ENCODE peak calls at places on chromosomes 13 and 19, in seven cellular contexts. S is prostate gland, T is body of pancreas, N is PC-9, Q is suprapubic skin, Y is mammary epithelial cell, J is K562. U is an unnamed sample.

GRCh38 chr19:2302319-2303208 is 5.4 kb downstream of the LINGO3 start:
- DNase-seq in N (no peak), Q (peak), J (peak), S (no peak), T (peak), Y (no peak), U (no peak)

GRCh38 chr13:94329754-94330551 is 149.5 kb downstream of the DCT start:
- DNase-seq in N (no peak), S (peak), J (no peak), Q (no peak), Y (peak), T (peak), U (no peak)

GRCh38 chr13:64770743-64771142 is 2459.4 kb downstream of the PCDH9 start:
- DNase-seq in J (no peak), T (no peak), Y (no peak), S (no peak), N (no peak), Q (no peak), U (no peak)

GRCh38 chr13:18996627-18997051 is 185.0 kb downstream of the TUBA3C start:
- DNase-seq in Y (no peak), Q (no peak), T (peak), N (no peak), S (no peak), J (no peak), U (no peak)

GRCh38 chr13:31930901-31931522 is 100.6 kb upstream of the FRY start:
- DNase-seq in J (no peak), Y (no peak), T (peak), Q (no peak), S (no peak), N (no peak), U (no peak)

GRCh38 chr19:44303976-44304568 is 753 bp downstream of the ZNF235 start:
- DNase-seq in J (peak), Q (no peak), Y (no peak), N (peak), S (peak), T (no peak), U (no peak)

GRCh38 chr13:83815598-83815997 is 66.7 kb downstream of the SLITRK1 start:
- DNase-seq in Y (no peak), J (no peak), S (no peak), N (no peak), Q (no peak), T (no peak), U (no peak)

GRCh38 chr13:20475927-20476691 is 49.5 kb downstream of the CRYL1 start:
- DNase-seq in Q (no peak), Y (peak), N (no peak), T (peak), S (peak), J (no peak), U (no peak)

GRCh38 chr19:57240311-57241090 is at the start of gene ZNF805:
- DNase-seq in T (peak), Y (peak), J (peak), N (peak), Q (peak), S (peak), U (peak)

GRCh38 chr13:106762711-106763110 is 194.8 kb upstream of the ARGLU1 start:
- DNase-seq in S (no peak), Q (no peak), N (no peak), J (no peak), Y (no peak), T (no peak), U (no peak)

GRCh38 chr13:28584873-28585317 is 74.0 kb upstream of the POMP start:
- DNase-seq in J (no peak), N (no peak), S (no peak), Y (no peak), Q (no peak), T (no peak), U (no peak)

GRCh38 chr13:109720758-109721184 is 65.6 kb downstream of the IRS2 start:
- DNase-seq in S (no peak), N (no peak), J (no peak), Q (no peak), Y (no peak), T (no peak), U (no peak)

GRCh38 chr19:37997911-37998344 is 90.9 kb downstream of the SIPA1L3 start:
- DNase-seq in Q (no peak), T (no peak), S (no peak), Y (peak), N (no peak), J (no peak), U (no peak)

GRCh38 chr19:35973487-35973886 is 21.5 kb upstream of the SDHAF1 start:
- DNase-seq in Q (no peak), Y (no peak), J (no peak), S (no peak), T (no peak), N (no peak), U (no peak)

GRCh38 chr19:31983647-31984046 is 361.8 kb upstream of the ZNF507 start:
- DNase-seq in T (no peak), S (no peak), N (no peak), J (no peak), Q (no peak), Y (no peak), U (no peak)
- H3K27ac ChIP-seq in T (no peak), S (no peak), N (no peak), J (no peak), Q (no peak), Y (no peak), U (no peak)

GRCh38 chr13:47455581-47455980 is 545.5 kb downstream of the SUCLA2 start:
- DNase-seq in Y (peak), N (no peak), Q (no peak), T (no peak), S (no peak), J (no peak), U (no peak)
- TF ChIP-seq CTCF in Y (peak), N (no peak), Q (no peak), T (no peak), S (no peak), J (no peak), U (no peak)

GRCh38 chr19:31348416-31349159 is 648 bp downstream of the TSHZ3 start:
- DNase-seq in T (no peak), Q (peak), Y (peak), N (no peak), S (peak), J (no peak), U (no peak)

GRCh38 chr19:31347828-31348314 is 1.4 kb downstream of the TSHZ3 start:
- DNase-seq in Q (no peak), T (no peak), S (no peak), Y (no peak), N (no peak), J (no peak), U (no peak)

GRCh38 chr19:31350033-31350692 is 927 bp upstream of the TSHZ3 start:
- DNase-seq in S (no peak), T (no peak), J (peak), Y (no peak), N (no peak), Q (no peak), U (no peak)

GRCh38 chr19:31350693-31351211 is 1.5 kb upstream of the TSHZ3 start:
- DNase-seq in J (peak), S (peak), Y (peak), Q (no peak), N (no peak), T (peak), U (no peak)

DNA sequence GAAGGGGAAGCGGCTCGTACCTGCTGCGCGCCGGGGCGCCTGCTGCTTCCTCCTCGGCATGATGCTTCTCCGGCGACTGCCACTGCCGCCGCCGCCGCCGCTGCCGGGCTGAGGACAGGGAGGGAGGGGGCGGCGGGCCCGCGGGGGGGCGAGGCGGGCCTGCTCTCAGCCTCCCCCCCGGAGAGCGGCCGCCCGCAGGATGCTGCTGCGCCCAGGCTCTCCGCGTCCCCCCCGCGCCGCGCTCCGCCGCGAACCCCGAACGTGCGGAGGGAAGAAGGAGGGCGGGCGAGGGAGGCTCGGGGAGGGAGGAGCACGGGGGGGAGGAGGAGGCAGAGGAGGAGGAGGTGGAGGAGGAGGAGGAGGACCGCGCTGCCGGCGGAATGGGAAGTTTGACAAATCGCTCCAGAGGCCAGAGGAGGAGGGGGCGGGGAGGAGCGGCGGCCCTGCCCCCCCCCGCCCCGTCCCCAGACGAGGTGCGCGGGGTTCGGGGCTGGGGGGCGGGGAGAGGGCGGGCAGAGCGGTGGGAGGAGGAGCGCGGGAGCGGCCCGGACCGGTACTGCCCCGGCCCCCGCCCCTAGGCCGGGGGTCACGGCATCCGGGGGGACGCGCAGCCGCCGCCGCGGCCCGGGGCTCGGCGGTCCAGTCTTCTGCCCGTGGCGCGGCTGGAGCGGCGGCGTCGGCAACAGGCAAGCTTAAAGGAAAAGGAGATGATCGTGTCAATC is at the start of gene TSHZ3:
- DNase-seq in N (no peak), Q (peak), T (peak), J (peak), Y (peak), S (peak), U (peak)
- H3K27ac ChIP-seq in N (no peak), Q (peak), T (peak), J (no peak), Y (peak), S (peak), U (peak)

GRCh38 chr19:52343548-52343947 is 7.5 kb downstream of the ZNF610 start:
- DNase-seq in S (no peak), Y (no peak), J (peak), Q (peak), T (peak), N (peak), U (peak)
- TF ChIP-seq CTCF in S (peak), Y (no peak), J (peak), Q (peak), T (peak), N (peak), U (peak)

DNA sequence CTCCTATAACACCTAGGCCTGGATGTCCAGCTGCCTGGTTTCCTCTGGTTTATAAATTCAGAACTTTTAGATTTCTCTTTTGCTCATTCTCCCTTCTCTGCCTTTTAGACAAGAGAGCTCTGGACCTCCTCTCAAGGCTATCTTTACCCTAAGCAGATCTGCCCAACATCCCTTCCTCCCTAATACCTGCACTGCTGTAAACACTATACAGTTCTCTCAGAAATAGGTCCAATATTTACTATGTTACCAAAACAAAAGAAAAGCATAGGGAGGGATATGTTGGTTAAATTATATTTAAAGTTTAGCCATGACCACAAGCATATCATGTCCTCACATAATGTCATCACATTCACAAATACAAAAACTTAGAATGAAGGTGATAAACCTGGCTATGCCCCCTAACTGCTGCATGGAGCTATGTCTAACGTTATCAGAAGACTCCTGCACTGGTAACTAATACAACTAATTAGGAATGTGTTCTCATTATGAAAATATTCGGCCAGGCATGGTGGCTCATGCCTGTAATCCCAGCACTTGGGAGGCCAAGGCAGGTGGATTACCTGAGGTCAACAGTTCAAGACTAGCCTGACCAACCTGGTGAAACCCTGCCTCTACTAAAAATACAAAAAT is 18.0 kb downstream of the KPNA3 start:
- DNase-seq in J (no peak), T (no peak), S (no peak), N (no peak), Y (no peak), Q (no peak), U (no peak)
- H3K27ac ChIP-seq in J (no peak), T (no peak), S (no peak), N (peak), Y (no peak), Q (no peak), U (no peak)

GRCh38 chr13:40993987-40994386 is 25.1 kb downstream of the ELF1 start:
- DNase-seq in N (peak), J (no peak), Y (peak), Q (no peak), S (peak), T (peak), U (peak)
- TF ChIP-seq CTCF in N (no peak), J (no peak), Y (peak), Q (peak), S (peak), T (peak), U (no peak)

DNA sequence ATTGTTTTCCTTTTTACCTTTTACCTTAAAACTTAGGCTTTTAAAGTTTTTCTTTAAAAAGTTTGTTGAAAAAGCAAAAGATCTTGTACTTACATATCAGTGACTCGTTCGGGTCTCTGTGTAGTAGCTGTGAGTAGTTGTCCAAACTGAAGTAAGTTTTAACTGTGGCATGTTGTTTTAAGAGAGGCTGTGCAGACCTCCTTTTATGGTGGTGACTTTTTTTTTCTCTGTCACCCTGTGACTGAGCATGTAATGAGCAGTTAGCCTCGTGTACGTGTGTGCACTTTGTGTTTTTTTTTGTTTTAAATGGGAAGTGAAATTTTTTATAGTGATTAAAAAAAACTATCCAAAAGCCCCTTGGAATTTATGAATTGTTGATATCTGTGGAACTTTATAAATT is at the start of gene GPR183:
- DNase-seq in J (no peak), S (no peak), Q (no peak), T (peak), Y (no peak), N (no peak), U (no peak)
- H3K27ac ChIP-seq in J (peak), S (no peak), Q (peak), T (no peak), Y (peak), N (peak), U (peak)

U was measured in lung.